ENCODE peak calls at places on chromosomes 6 and 20, in six cellular contexts. P is Panc1; U is lower lobe of right lung; J is CD4-positive, alpha-beta T cell; G is glutamatergic neuron; Y is pancreas. S is an unnamed sample.

GRCh38 chr20:36434383-36434782 is 106.9 kb upstream of the MYL9 start:
- DNase-seq in P (no peak), U (no peak), J (no peak), G (no peak), Y (no peak), S (no peak)

GRCh38 chr6:43608783-43609182 is 20.3 kb downstream of the GTPBP2 start:
- DNase-seq in P (no peak), U (no peak), J (no peak), G (no peak), Y (no peak), S (no peak)

GRCh38 chr6:132218063-132218696 is 183.1 kb downstream of the MOXD1 start:
- DNase-seq in P (no peak), U (no peak), J (no peak), G (no peak), Y (no peak), S (no peak)

GRCh38 chr6:95503568-95503967 is 73.8 kb upstream of the MANEA start:
- DNase-seq in P (no peak), U (no peak), J (no peak), G (no peak), Y (no peak), S (no peak)

GRCh38 chr20:24651171-24651972 is 181.9 kb downstream of the SYNDIG1 start:
- DNase-seq in P (no peak), U (no peak), J (no peak), G (no peak), Y (no peak), S (peak; percentile 10)

GRCh38 chr20:1326031-1326930 is 2.7 kb downstream of the SDCBP2 start:
- DNase-seq in P (no peak), U (no peak), J (no peak), G (no peak), Y (peak; percentile 5), S (no peak)

GRCh38 chr20:23062632-23063031 is 13.2 kb upstream of the THBD start:
- DNase-seq in P (no peak), U (no peak), J (no peak), G (no peak), Y (no peak), S (no peak)

GRCh38 chr6:138101946-138102731 is 5.1 kb downstream of the PERP start:
- DNase-seq in P (no peak), U (no peak), J (no peak), G (no peak), Y (no peak), S (no peak)

GRCh38 chr6:152295346-152295745 is 341.8 kb downstream of the SYNE1 start:
- DNase-seq in P (no peak), U (no peak), J (no peak), G (no peak), Y (no peak), S (no peak)

GRCh38 chr20:61450549-61450948 is 198.5 kb downstream of the CDH4 start:
- DNase-seq in P (no peak), U (no peak), J (no peak), G (no peak), Y (no peak), S (no peak)

GRCh38 chr20:54105653-54106052 is 35.3 kb upstream of the BCAS1 start:
- DNase-seq in P (no peak), U (no peak), J (no peak), G (no peak), Y (no peak), S (no peak)

GRCh38 chr6:72621243-72622093 is at the start of gene KCNQ5:
- DNase-seq in P (no peak), U (peak; percentile 46), J (no peak), G (peak; percentile 33), Y (peak; percentile 14), S (peak; percentile 82)

GRCh38 chr6:165587206-165587605 is 75.8 kb downstream of the PDE10A start:
- DNase-seq in P (no peak), U (no peak), J (no peak), G (no peak), Y (no peak), S (no peak)

GRCh38 chr6:170157567-170158218 is 133.2 kb downstream of the DLL1 start:
- DNase-seq in P (no peak), U (peak; percentile 30), J (no peak), G (no peak), Y (no peak), S (peak; percentile 63)

GRCh38 chr20:44218441-44218840 is 7.9 kb upstream of the OSER1 start:
- DNase-seq in P (no peak), U (no peak), J (peak; percentile 45), G (no peak), Y (no peak), S (no peak)

GRCh38 chr20:10219452-10219791 is 792 bp downstream of the SNAP25 start:
- DNase-seq in P (no peak), U (peak; percentile 76), J (peak; percentile 29), G (peak; percentile 85), Y (peak; percentile 74), S (peak; percentile 88)

GRCh38 chr6:130037207-130037811 is 18.9 kb downstream of the L3MBTL3 start:
- DNase-seq in P (no peak), U (no peak), J (no peak), G (no peak), Y (no peak), S (no peak)

GRCh38 chr20:62755817-62756724 is 40.2 kb upstream of the MRGBP start:
- DNase-seq in P (no peak), U (peak; percentile 26), J (no peak), G (peak; percentile 12), Y (no peak), S (no peak)

GRCh38 chr20:29123861-29124260 is 2133.6 kb upstream of the DEFB115 start:
- DNase-seq in P (no peak), U (no peak), J (no peak), G (no peak), Y (no peak), S (no peak)

GRCh38 chr20:34365765-34366213 is 2.7 kb downstream of the ITCH start:
- DNase-seq in P (no peak), U (no peak), J (no peak), G (no peak), Y (no peak), S (no peak)

GRCh38 chr20:63628246-63628975 is 1.5 kb upstream of the GMEB2 start:
- DNase-seq in P (peak; percentile 58), U (peak; percentile 65), J (peak; percentile 43), G (peak; percentile 20), Y (peak; percentile 78), S (peak; percentile 60)

GRCh38 chr6:133710826-133711225 is 178.1 kb upstream of the TCF21 start:
- DNase-seq in P (no peak), U (no peak), J (no peak), G (no peak), Y (no peak), S (no peak)

GRCh38 chr20:19888269-19888669 is 128.9 kb upstream of the NAA20 start:
- DNase-seq in P (no peak), U (no peak), J (no peak), G (no peak), Y (no peak), S (no peak)

GRCh38 chr20:59508729-59509128 is 95.6 kb upstream of the PHACTR3 start:
- DNase-seq in P (no peak), U (no peak), J (no peak), G (no peak), Y (no peak), S (no peak)

GRCh38 chr6:30463651-30464618 is 25.4 kb upstream of the HLA-E start:
- DNase-seq in P (no peak), U (peak; percentile 73), J (no peak), G (no peak), Y (no peak), S (peak; percentile 93)

GRCh38 chr20:37681384-37681977 is 12.3 kb upstream of the CTNNBL1 start:
- DNase-seq in P (no peak), U (no peak), J (no peak), G (no peak), Y (no peak), S (no peak)

GRCh38 chr20:33233129-33233774 is 2.5 kb upstream of the BPIFA1 start:
- DNase-seq in P (no peak), U (no peak), J (no peak), G (no peak), Y (no peak), S (no peak)

GRCh38 chr6:63351995-63352586 is 32.3 kb upstream of the LGSN start:
- DNase-seq in P (peak; percentile 41), U (no peak), J (no peak), G (no peak), Y (no peak), S (no peak)
- TF ChIP-seq CTCF in P (peak; percentile 31), U (peak; percentile 17), J (no peak), G (no peak), Y (no peak), S (no peak)

DNA sequence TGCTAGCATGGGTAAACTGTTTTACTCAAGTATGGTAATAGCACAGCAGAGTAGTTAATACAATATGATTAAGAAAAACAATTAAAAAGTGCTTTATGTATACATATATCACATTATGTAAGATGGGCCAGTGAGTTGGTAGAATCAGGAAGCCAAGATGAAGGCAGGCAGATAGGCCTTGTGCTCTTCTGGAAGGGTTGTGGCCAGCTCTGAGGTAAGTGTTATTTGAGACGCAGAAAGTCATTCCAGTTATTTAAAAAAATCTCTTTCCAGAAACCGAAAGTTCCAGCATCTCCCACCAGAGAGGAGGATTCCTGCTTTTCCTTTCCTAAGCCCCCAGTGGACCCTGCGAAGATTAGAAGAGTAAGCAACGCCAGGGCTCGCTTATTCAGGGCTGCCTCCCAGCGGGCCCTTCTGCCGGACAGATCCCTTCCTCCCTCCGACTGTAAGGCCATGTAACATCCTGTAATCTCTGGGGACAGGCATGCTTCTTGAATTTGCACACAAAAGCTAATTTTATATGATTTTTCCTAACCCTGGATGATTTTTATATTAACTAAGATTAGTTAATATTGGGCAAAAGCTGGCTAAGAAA is 20.4 kb downstream of the ARMC2 start:
- DNase-seq in P (no peak), U (no peak), J (no peak), G (no peak), Y (no peak), S (no peak)
- TF ChIP-seq CTCF in P (no peak), U (no peak), J (no peak), G (no peak), Y (no peak), S (no peak)

DNA sequence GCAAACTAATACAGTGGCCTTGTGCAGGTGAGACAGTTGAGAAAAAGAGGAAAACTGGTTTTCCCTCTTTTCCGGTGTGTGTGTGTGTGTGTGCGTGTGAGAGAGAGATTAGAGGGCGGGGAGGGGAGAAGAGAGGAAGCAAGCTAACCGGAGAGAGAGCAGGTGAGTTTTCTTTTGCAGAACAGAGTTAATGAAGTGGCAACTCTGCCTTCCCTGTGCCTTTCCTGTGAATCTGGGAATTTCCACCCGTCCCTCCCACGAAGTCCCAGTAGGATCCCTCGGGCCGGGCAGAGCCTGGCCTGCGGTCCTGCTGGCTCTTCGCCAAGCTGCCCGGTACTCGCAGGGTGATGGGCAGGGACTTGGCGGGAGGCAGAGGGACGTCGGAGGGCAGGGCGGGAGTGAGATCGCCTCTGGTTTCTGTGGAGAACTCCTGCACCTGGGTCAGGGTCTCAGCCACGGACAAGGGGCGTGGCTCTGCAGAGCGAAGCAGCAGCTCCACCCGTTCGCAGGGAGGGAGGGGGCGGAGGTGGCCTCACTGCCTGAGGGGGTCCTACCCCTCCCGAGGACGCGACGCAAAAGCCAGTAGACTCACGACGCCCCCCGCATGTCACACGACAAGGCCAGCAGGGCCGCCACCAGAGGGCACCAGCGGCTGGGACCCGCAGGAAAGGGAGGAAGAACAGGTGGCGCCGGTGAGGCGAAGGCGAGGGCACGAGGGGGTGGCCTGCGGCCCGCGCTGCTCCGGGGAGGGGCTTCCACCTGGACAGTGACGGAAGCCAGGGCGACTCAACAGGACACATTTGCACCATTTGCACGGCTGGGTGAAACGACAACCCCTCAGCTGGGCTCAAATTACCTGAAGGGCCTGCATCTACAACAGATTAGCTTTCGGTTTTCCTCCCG is 51.2 kb upstream of the RNF182 start:
- DNase-seq in P (no peak), U (peak; percentile 84), J (peak; percentile 57), G (peak; percentile 81), Y (peak; percentile 70), S (peak; percentile 92)
- TF ChIP-seq CTCF in P (peak; percentile 97), U (peak; percentile 68), J (peak; percentile 70), G (peak; percentile 64), Y (peak; percentile 61), S (peak; percentile 47)

GRCh38 chr6:7451321-7451720 is 61.7 kb downstream of the RIOK1 start:
- DNase-seq in P (no peak), U (no peak), J (no peak), G (no peak), Y (no peak), S (no peak)
- TF ChIP-seq CTCF in P (no peak), U (no peak), J (no peak), G (no peak), Y (no peak), S (no peak)